ENCODE peak calls at places on chromosomes 3 and 15, in four cellular contexts. C is naive thymus-derived CD8-positive, alpha-beta T cell; R is H9; E is H54. M is an unnamed sample.

GRCh38 chr3:129547241-129547640 is 4.3 kb downstream of the H1-8 start:
- DNase-seq in E (no peak), C (no peak), R (no peak), M (no peak)

GRCh38 chr15:66801266-66801665 is 99.2 kb downstream of the SMAD6 start:
- DNase-seq in C (no peak), R (no peak), E (no peak), M (no peak)

GRCh38 chr3:13836658-13837587 is 42.9 kb downstream of the WNT7A start:
- DNase-seq in C (no peak), R (no peak), E (no peak), M (no peak)

GRCh38 chr15:84598993-84599392 is 1.8 kb upstream of the ZSCAN2 start:
- DNase-seq in C (no peak), E (peak), R (peak), M (no peak)

GRCh38 chr15:74156678-74157411 is 16.7 kb upstream of the ISLR start:
- DNase-seq in C (peak), E (no peak), R (peak), M (no peak)

GRCh38 chr3:13598926-13599886 is 50.3 kb downstream of the FBLN2 start:
- DNase-seq in R (no peak), C (no peak), E (peak), M (no peak)

GRCh38 chr15:101477851-101478353 is 11.6 kb downstream of the PCSK6 start:
- DNase-seq in R (no peak), C (no peak), E (no peak), M (no peak)

GRCh38 chr15:73751481-73751880 is 1.7 kb downstream of the INSYN1 start:
- DNase-seq in E (no peak), C (no peak), R (no peak), M (no peak)

GRCh38 chr3:62562017-62562416 is 188.7 kb upstream of the FEZF2 start:
- DNase-seq in C (no peak), E (peak), R (no peak), M (no peak)

GRCh38 chr15:38894260-38894948 is 329.8 kb upstream of the RASGRP1 start:
- DNase-seq in R (no peak), C (no peak), E (no peak), M (no peak)

GRCh38 chr3:923161-923910 is 169.5 kb upstream of the CNTN6 start:
- DNase-seq in R (no peak), C (no peak), E (no peak), M (no peak)

GRCh38 chr3:98768961-98769360 is 5.8 kb downstream of the ST3GAL6 start:
- DNase-seq in C (no peak), R (no peak), E (no peak), M (no peak)

GRCh38 chr3:148697311-148698189 is at the start of gene AGTR1:
- DNase-seq in E (peak), R (peak), C (no peak), M (no peak)

GRCh38 chr3:125202197-125202596 is 10.4 kb downstream of the SLC12A8 start:
- DNase-seq in E (no peak), R (no peak), C (peak), M (no peak)

GRCh38 chr3:126111566-126112475 is 27.9 kb upstream of the SLC41A3 start:
- DNase-seq in C (no peak), E (no peak), R (peak), M (no peak)

GRCh38 chr15:81394609-81395008 is 20.6 kb upstream of the TMC3 start:
- DNase-seq in E (no peak), R (no peak), C (no peak), M (no peak)

GRCh38 chr3:122515856-122516255 is 1.1 kb upstream of the KPNA1 start:
- DNase-seq in E (no peak), R (no peak), C (no peak), M (no peak)

GRCh38 chr15:45205192-45205591 is 17.4 kb upstream of the SHF start:
- DNase-seq in R (peak), C (peak), E (peak), M (no peak)

GRCh38 chr15:99113547-99114271 is 8.8 kb downstream of the SYNM start:
- DNase-seq in C (no peak), E (no peak), R (no peak), M (no peak)